ENCODE peak calls at places on chromosomes 5 and 9, in six cellular contexts. N is amniotic stem cell; S is endodermal cell; W is NCI-H1417; T is RKO; D is activated T-helper 1 cell treated with anti-CD3 and anti-CD28 coated beads, Interleukin-2, amount 50 U/mL, for 16 hours. L is an unnamed sample.

GRCh38 chr5:115079934-115080623 is 89.6 kb downstream of the TRIM36 start:
- DNase-seq in N (no peak), S (no peak), W (no peak), T (no peak), D (no peak), L (no peak)

GRCh38 chr5:1840741-1841521 is 39.7 kb downstream of the NDUFS6 start:
- DNase-seq in N (no peak), S (peak), W (no peak), T (no peak), D (no peak), L (no peak)

GRCh38 chr5:13957032-13957645 is 12.7 kb upstream of the DNAH5 start:
- DNase-seq in N (peak), S (peak), W (peak), T (peak), D (no peak), L (peak)

GRCh38 chr9:107807183-107807582 is 317.6 kb upstream of the KLF4 start:
- DNase-seq in N (no peak), S (no peak), W (no peak), T (no peak), D (no peak), L (peak)

GRCh38 chr5:96716007-96716406 is 53.8 kb downstream of the CAST start:
- DNase-seq in N (no peak), S (no peak), W (no peak), T (no peak), D (no peak), L (no peak)

GRCh38 chr5:156670615-156671014 is 179.5 kb upstream of the PPP1R2B start:
- DNase-seq in N (no peak), S (no peak), W (no peak), T (no peak), D (no peak), L (no peak)

GRCh38 chr9:22098636-22099332 is 89.7 kb upstream of the CDKN2B start:
- DNase-seq in N (no peak), S (no peak), W (no peak), T (no peak), D (no peak), L (no peak)

GRCh38 chr5:98309785-98310566 is 463.5 kb upstream of the RGMB start:
- DNase-seq in N (peak), S (peak), W (no peak), T (peak), D (no peak), L (peak)

GRCh38 chr5:175471628-175472027 is 6.7 kb upstream of the SFXN1 start:
- DNase-seq in N (no peak), S (no peak), W (no peak), T (no peak), D (no peak), L (no peak)